ENCODE peak calls at places on chromosomes 13 and 19, in nine cellular contexts. C is endothelial cell of umbilical vein; G is naive thymus-derived CD8-positive, alpha-beta T cell; N is endothelial cell; D is GOT3; S is activated CD4-positive, alpha-beta T cell treated with anti-CD3 and anti-CD28 coated beads, Interleukin-2, amount 50 U/mL, for 1 hour; Y is heart left ventricle; I is mucosa of gallbladder; O is D341Med. J is an unnamed sample.

GRCh38 chr19:55654833-55655647 is at the start of gene U2AF2:
- DNase-seq in Y (peak), O (peak), G (peak), N (peak), I (peak), D (peak), C (peak), S (peak), J (peak)

GRCh38 chr19:31356587-31357314 is 7.5 kb upstream of the TSHZ3 start:
- DNase-seq in S (peak), G (peak), N (peak), D (no peak), Y (peak), C (no peak), O (no peak), I (no peak), J (peak)

GRCh38 chr19:48271531-48272151 is 1.8 kb downstream of the ZNF114 start:
- DNase-seq in C (peak), I (no peak), S (no peak), G (no peak), N (peak), D (no peak), Y (peak), O (peak), J (peak)

GRCh38 chr19:47109541-47110375 is 3.8 kb downstream of the ZC3H4 start:
- DNase-seq in G (no peak), D (no peak), I (no peak), S (peak), Y (no peak), N (no peak), C (peak), O (no peak), J (no peak)

GRCh38 chr13:87123987-87124784 is 547.0 kb upstream of the SLITRK5 start:
- DNase-seq in D (no peak), O (peak), G (no peak), I (no peak), C (no peak), Y (peak), S (no peak), N (no peak), J (peak)

GRCh38 chr19:43469160-43469480 is 3.7 kb upstream of the LYPD3 start:
- DNase-seq in Y (no peak), C (no peak), N (no peak), D (no peak), I (no peak), S (peak), O (no peak), G (peak), J (peak)

GRCh38 chr19:39307233-39307821 is 11.1 kb downstream of the IFNL1 start:
- DNase-seq in D (no peak), O (no peak), Y (peak), S (no peak), C (no peak), N (no peak), G (no peak), I (peak), J (no peak)

GRCh38 chr19:30684613-30685012 is 312.4 kb downstream of the ZNF536 start:
- DNase-seq in C (no peak), O (no peak), D (no peak), I (no peak), Y (no peak), N (no peak), G (no peak), S (no peak), J (no peak)

GRCh38 chr13:47146136-47146535 is 249.3 kb upstream of the HTR2A start:
- DNase-seq in I (no peak), Y (no peak), D (no peak), G (no peak), S (no peak), C (no peak), O (no peak), N (no peak), J (no peak)

GRCh38 chr13:79910869-79911540 is 429.9 kb downstream of the SPRY2 start:
- DNase-seq in Y (no peak), O (no peak), S (no peak), D (no peak), N (no peak), G (no peak), C (no peak), I (no peak), J (no peak)

GRCh38 chr13:41652735-41653361 is 195.5 kb downstream of the RGCC start:
- DNase-seq in G (peak), I (peak), C (peak), S (peak), Y (no peak), N (peak), D (no peak), O (peak), J (peak)

J was measured in trophoblast cell.